ENCODE peak calls at places on chromosomes 3 and 15, in four cellular contexts. Y, H, S and B are unnamed samples.

GRCh38 chr15:88623061-88623460 is 1.9 kb downstream of the AEN start:
- DNase-seq in Y (no peak), H (no peak), S (no peak), B (peak; percentile 91)

GRCh38 chr3:12601072-12601471 is 44.2 kb downstream of the MKRN2 start:
- DNase-seq in Y (no peak), H (no peak), S (no peak), B (no peak)

GRCh38 chr15:38069001-38069400 is 134.6 kb downstream of the TMCO5A start:
- DNase-seq in Y (no peak), H (no peak), S (no peak), B (peak; percentile 69)

GRCh38 chr3:193095366-193095765 is 145.7 kb upstream of the PLAAT1 start:
- DNase-seq in Y (no peak), H (no peak), S (peak; percentile 90), B (no peak)

GRCh38 chr3:68306571-68306970 is 625.8 kb downstream of the TAFA4 start:
- DNase-seq in Y (no peak), H (no peak), S (no peak), B (no peak)

GRCh38 chr15:31459011-31459748 is 132.5 kb downstream of the KLF13 start:
- DNase-seq in Y (no peak), H (no peak), S (no peak), B (no peak)

GRCh38 chr15:55197362-55197705 is 593 bp upstream of the RSL24D1 start:
- DNase-seq in Y (no peak), H (no peak), S (peak; percentile 5), B (no peak)

GRCh38 chr3:143727391-143727790 is 120.9 kb downstream of the SLC9A9 start:
- DNase-seq in Y (no peak), H (no peak), S (no peak), B (peak; percentile 12)

GRCh38 chr3:101216710-101217457 is 103.5 kb downstream of the IMPG2 start:
- DNase-seq in Y (no peak), H (no peak), S (no peak), B (peak; percentile 57)

GRCh38 chr3:55654123-55654787 is 167.1 kb upstream of the WNT5A start:
- DNase-seq in Y (no peak), H (no peak), S (no peak), B (peak; percentile 10)

GRCh38 chr15:59746777-59747176 is 57.7 kb upstream of the BNIP2 start:
- DNase-seq in Y (no peak), H (no peak), S (peak; percentile 84), B (no peak)

GRCh38 chr3:129119365-129120100 is 2.1 kb downstream of the RAB43 start:
- DNase-seq in Y (no peak), H (no peak), S (no peak), B (no peak)

GRCh38 chr15:42037650-42038049 is 16.8 kb upstream of the PLA2G4E start:
- DNase-seq in Y (peak; percentile 78), H (no peak), S (peak; percentile 54), B (no peak)

GRCh38 chr3:132879651-132880050 is 157.4 kb upstream of the NPHP3 start:
- DNase-seq in Y (no peak), H (no peak), S (no peak), B (no peak)

GRCh38 chr3:129035360-129036233 is 25.0 kb upstream of the GP9 start:
- DNase-seq in Y (no peak), H (no peak), S (no peak), B (no peak)

GRCh38 chr3:156687023-156687422 is 12.6 kb downstream of the TIPARP start:
- DNase-seq in Y (no peak), H (no peak), S (no peak), B (no peak)

GRCh38 chr3:105686324-105686897 is 182.4 kb downstream of the CBLB start:
- DNase-seq in Y (peak; percentile 51), H (no peak), S (peak; percentile 11), B (peak; percentile 54)

GRCh38 chr15:85564686-85565085 is 184.3 kb downstream of the AKAP13 start:
- DNase-seq in Y (peak; percentile 26), H (no peak), S (no peak), B (no peak)

GRCh38 chr15:63186065-63186464 is 3.3 kb upstream of the RAB8B start:
- DNase-seq in Y (no peak), H (no peak), S (no peak), B (peak; percentile 57)